ENCODE peak calls at places on chromosomes 13 and 19, in five cellular contexts. One of them, this sample, is unnamed.

GRCh38 chr19:38386968-38387549 is 775 bp downstream of the GGN start:
- DNase-seq in activated CD8-positive, alpha-beta memory T cell treated with anti-CD3 and anti-CD28 coated beads for 1 hour: no peak
- DNase-seq in AG09309: no peak
- DNase-seq in MG63: no peak
- DNase-seq in activated effector memory CD4-positive, alpha-beta T cell treated with Interleukin-2 at 50 U/mL for 16 hours: no peak
- DNase-seq in this sample: no peak

GRCh38 chr19:10690351-10690781 is 10.9 kb upstream of the QTRT1 start:
- DNase-seq in activated CD8-positive, alpha-beta memory T cell treated with anti-CD3 and anti-CD28 coated beads for 1 hour: no peak
- DNase-seq in AG09309: peak
- DNase-seq in MG63: no peak
- DNase-seq in activated effector memory CD4-positive, alpha-beta T cell treated with Interleukin-2 at 50 U/mL for 16 hours: no peak
- DNase-seq in this sample: no peak

GRCh38 chr19:32676186-32676894 is 692 bp downstream of the RGS9BP start:
- DNase-seq in activated CD8-positive, alpha-beta memory T cell treated with anti-CD3 and anti-CD28 coated beads for 1 hour: no peak
- DNase-seq in AG09309: no peak
- DNase-seq in MG63: no peak
- DNase-seq in activated effector memory CD4-positive, alpha-beta T cell treated with Interleukin-2 at 50 U/mL for 16 hours: peak
- DNase-seq in this sample: no peak

GRCh38 chr19:8515317-8515716 is 1.4 kb upstream of the ZNF414 start:
- DNase-seq in activated CD8-positive, alpha-beta memory T cell treated with anti-CD3 and anti-CD28 coated beads for 1 hour: peak
- DNase-seq in AG09309: no peak
- DNase-seq in MG63: no peak
- DNase-seq in activated effector memory CD4-positive, alpha-beta T cell treated with Interleukin-2 at 50 U/mL for 16 hours: peak
- DNase-seq in this sample: no peak

GRCh38 chr19:11675569-11675968 is 63.2 kb downstream of the ZNF823 start:
- DNase-seq in activated CD8-positive, alpha-beta memory T cell treated with anti-CD3 and anti-CD28 coated beads for 1 hour: no peak
- DNase-seq in AG09309: no peak
- DNase-seq in MG63: no peak
- DNase-seq in activated effector memory CD4-positive, alpha-beta T cell treated with Interleukin-2 at 50 U/mL for 16 hours: no peak
- DNase-seq in this sample: no peak

GRCh38 chr19:5321851-5322681 is 18.5 kb downstream of the PTPRS start:
- DNase-seq in activated CD8-positive, alpha-beta memory T cell treated with anti-CD3 and anti-CD28 coated beads for 1 hour: no peak
- DNase-seq in AG09309: no peak
- DNase-seq in MG63: no peak
- DNase-seq in activated effector memory CD4-positive, alpha-beta T cell treated with Interleukin-2 at 50 U/mL for 16 hours: no peak
- DNase-seq in this sample: no peak

GRCh38 chr13:39100996-39101751 is 62.9 kb downstream of the NHLRC3 start:
- DNase-seq in activated CD8-positive, alpha-beta memory T cell treated with anti-CD3 and anti-CD28 coated beads for 1 hour: no peak
- DNase-seq in AG09309: no peak
- DNase-seq in MG63: no peak
- DNase-seq in activated effector memory CD4-positive, alpha-beta T cell treated with Interleukin-2 at 50 U/mL for 16 hours: no peak
- DNase-seq in this sample: no peak

GRCh38 chr19:12364391-12365093 is 941 bp downstream of the ZNF442 start:
- DNase-seq in activated CD8-positive, alpha-beta memory T cell treated with anti-CD3 and anti-CD28 coated beads for 1 hour: no peak
- DNase-seq in AG09309: no peak
- DNase-seq in MG63: peak
- DNase-seq in activated effector memory CD4-positive, alpha-beta T cell treated with Interleukin-2 at 50 U/mL for 16 hours: no peak
- DNase-seq in this sample: no peak

GRCh38 chr19:4279530-4280422 is 710 bp downstream of the SHD start:
- DNase-seq in activated CD8-positive, alpha-beta memory T cell treated with anti-CD3 and anti-CD28 coated beads for 1 hour: no peak
- DNase-seq in AG09309: no peak
- DNase-seq in MG63: no peak
- DNase-seq in activated effector memory CD4-positive, alpha-beta T cell treated with Interleukin-2 at 50 U/mL for 16 hours: no peak
- DNase-seq in this sample: no peak

GRCh38 chr19:29858000-29858596 is 46.3 kb downstream of the CCNE1 start:
- DNase-seq in activated CD8-positive, alpha-beta memory T cell treated with anti-CD3 and anti-CD28 coated beads for 1 hour: no peak
- DNase-seq in AG09309: no peak
- DNase-seq in MG63: no peak
- DNase-seq in activated effector memory CD4-positive, alpha-beta T cell treated with Interleukin-2 at 50 U/mL for 16 hours: peak
- DNase-seq in this sample: no peak

GRCh38 chr19:1455336-1456120 is 5.6 kb downstream of the APC2 start:
- DNase-seq in activated CD8-positive, alpha-beta memory T cell treated with anti-CD3 and anti-CD28 coated beads for 1 hour: no peak
- DNase-seq in AG09309: no peak
- DNase-seq in MG63: peak
- DNase-seq in activated effector memory CD4-positive, alpha-beta T cell treated with Interleukin-2 at 50 U/mL for 16 hours: peak
- DNase-seq in this sample: no peak

GRCh38 chr19:49216076-49216475 is 58.5 kb downstream of the TRPM4 start:
- DNase-seq in activated CD8-positive, alpha-beta memory T cell treated with anti-CD3 and anti-CD28 coated beads for 1 hour: no peak
- DNase-seq in AG09309: peak
- DNase-seq in MG63: peak
- DNase-seq in activated effector memory CD4-positive, alpha-beta T cell treated with Interleukin-2 at 50 U/mL for 16 hours: no peak
- DNase-seq in this sample: no peak

GRCh38 chr19:43476606-43477005 is 11.2 kb upstream of the LYPD3 start:
- DNase-seq in activated CD8-positive, alpha-beta memory T cell treated with anti-CD3 and anti-CD28 coated beads for 1 hour: no peak
- DNase-seq in AG09309: peak
- DNase-seq in MG63: peak
- DNase-seq in activated effector memory CD4-positive, alpha-beta T cell treated with Interleukin-2 at 50 U/mL for 16 hours: no peak
- DNase-seq in this sample: peak

GRCh38 chr13:73335938-73336337 is 277.1 kb downstream of the KLF5 start:
- DNase-seq in activated CD8-positive, alpha-beta memory T cell treated with anti-CD3 and anti-CD28 coated beads for 1 hour: no peak
- DNase-seq in AG09309: no peak
- DNase-seq in MG63: no peak
- DNase-seq in activated effector memory CD4-positive, alpha-beta T cell treated with Interleukin-2 at 50 U/mL for 16 hours: no peak
- DNase-seq in this sample: no peak

This sample was measured in HS-5.